ENCODE peak calls at places on chromosome 5, in ten cellular contexts. D, K, B, L, Z, N, I, Q, G and A are unnamed samples.

GRCh38 chr5:108726446-108727091 is 21.1 kb upstream of the FER start:
- DNase-seq in K (no peak), Z (no peak), I (no peak), N (no peak), Q (no peak), L (peak), D (no peak), G (no peak), B (no peak), A (no peak)

GRCh38 chr5:173789031-173789920 is 98.9 kb upstream of the CPEB4 start:
- DNase-seq in I (no peak), B (no peak), Q (peak), Z (peak), L (no peak), G (no peak), N (peak), K (no peak), D (no peak), A (peak)

GRCh38 chr5:55223219-55223987 is 3.7 kb downstream of the MCIDAS start:
- DNase-seq in K (no peak), Q (no peak), N (no peak), L (no peak), G (peak), B (no peak), Z (no peak), I (no peak), D (no peak), A (no peak)

GRCh38 chr5:393846-394275 is 49.1 kb upstream of the EXOC3 start:
- DNase-seq in B (peak), D (no peak), L (no peak), Z (peak), I (no peak), N (no peak), G (no peak), Q (no peak), K (no peak), A (no peak)

GRCh38 chr5:180541710-180542109 is 47.5 kb downstream of the CNOT6 start:
- DNase-seq in G (no peak), I (no peak), Q (no peak), B (no peak), L (no peak), N (no peak), D (no peak), K (no peak), Z (no peak), A (no peak)

GRCh38 chr5:83464261-83464660 is 7.3 kb upstream of the VCAN start:
- DNase-seq in L (no peak), I (no peak), Q (no peak), G (no peak), K (no peak), Z (no peak), N (no peak), B (no peak), D (no peak), A (no peak)

GRCh38 chr5:35851282-35851681 is 5.4 kb upstream of the IL7R start:
- DNase-seq in K (no peak), Q (no peak), G (no peak), D (no peak), N (no peak), Z (no peak), I (no peak), B (no peak), L (no peak), A (no peak)

GRCh38 chr5:178136990-178137389 is 6.2 kb downstream of the RMND5B start:
- DNase-seq in D (no peak), N (no peak), I (no peak), K (no peak), B (no peak), G (no peak), Q (no peak), Z (no peak), L (no peak), A (no peak)

GRCh38 chr5:144596517-144596916 is 425.8 kb downstream of the KCTD16 start:
- DNase-seq in N (no peak), K (no peak), Q (no peak), Z (no peak), D (no peak), B (no peak), G (no peak), I (no peak), L (no peak), A (no peak)

GRCh38 chr5:172479034-172479783 is 24.9 kb upstream of the SH3PXD2B start:
- DNase-seq in K (peak), Q (peak), Z (no peak), I (peak), L (peak), D (no peak), B (peak), G (peak), N (peak), A (peak)

GRCh38 chr5:157193699-157194424 is 13.2 kb downstream of the ITK start:
- DNase-seq in B (no peak), L (no peak), G (no peak), D (no peak), I (no peak), K (no peak), N (no peak), Z (no peak), Q (no peak), A (no peak)